ENCODE peak calls at places on chromosomes 12 and 14, in four cellular contexts. H, M, C and V are unnamed samples.

GRCh38 chr14:24277606-24278321 is 6.4 kb upstream of the RABGGTA start:
- DNase-seq in H (no peak), M (no peak), C (no peak), V (no peak)

GRCh38 chr14:80213602-80214001 is 2.3 kb upstream of the DIO2 start:
- DNase-seq in H (peak; percentile 25), M (peak; percentile 81), C (peak; percentile 90), V (peak; percentile 61)

GRCh38 chr14:89308232-89308959 is 108.6 kb downstream of the FOXN3 start:
- DNase-seq in H (no peak), M (peak; percentile 25), C (peak; percentile 55), V (no peak)

GRCh38 chr12:77256924-77257323 is 191.6 kb upstream of the E2F7 start:
- DNase-seq in H (no peak), M (no peak), C (peak; percentile 17), V (no peak)

GRCh38 chr12:51386361-51386760 is 4.8 kb downstream of the GALNT6 start:
- DNase-seq in H (no peak), M (peak; percentile 90), C (no peak), V (no peak)

GRCh38 chr14:25009891-25010290 is 40.1 kb downstream of the STXBP6 start:
- DNase-seq in H (no peak), M (no peak), C (peak; percentile 19), V (peak; percentile 34)

GRCh38 chr12:116719661-116720060 is 18.2 kb downstream of the SPRING1 start:
- DNase-seq in H (no peak), M (no peak), C (no peak), V (peak; percentile 52)

GRCh38 chr12:94971923-94972322 is 31.6 kb downstream of the NDUFA12 start:
- DNase-seq in H (no peak), M (no peak), C (no peak), V (no peak)

GRCh38 chr14:68145036-68145435 is 325.5 kb downstream of the RAD51B start:
- DNase-seq in H (no peak), M (no peak), C (no peak), V (no peak)

GRCh38 chr12:32134144-32134888 is 27.7 kb downstream of the BICD1 start:
- DNase-seq in H (peak; percentile 47), M (peak; percentile 84), C (peak; percentile 88), V (no peak)

GRCh38 chr12:27190761-27191160 is 53.3 kb upstream of the STK38L start:
- DNase-seq in H (no peak), M (peak; percentile 94), C (peak; percentile 77), V (no peak)

GRCh38 chr14:22852599-22852939 is 16.2 kb downstream of the MMP14 start:
- DNase-seq in H (no peak), M (no peak), C (no peak), V (no peak)

GRCh38 chr12:64976131-64976530 is 145.0 kb downstream of the WIF1 start:
- DNase-seq in H (no peak), M (peak; percentile 49), C (no peak), V (no peak)

GRCh38 chr14:96592591-96593388 is 90.6 kb downstream of the PAPOLA start:
- DNase-seq in H (peak; percentile 96), M (no peak), C (peak; percentile 57), V (no peak)

GRCh38 chr12:69096669-69097364 is 142.6 kb upstream of the CPSF6 start:
- DNase-seq in H (no peak), M (peak; percentile 55), C (peak; percentile 50), V (no peak)

GRCh38 chr12:129877383-129877782 is 26.4 kb downstream of the TMEM132D start:
- DNase-seq in H (no peak), M (no peak), C (no peak), V (no peak)

GRCh38 chr12:14982986-14983385 is 10.1 kb downstream of the PDE6H start:
- DNase-seq in H (no peak), M (no peak), C (no peak), V (no peak)

GRCh38 chr12:103793512-103794045 is 47.5 kb downstream of the NT5DC3 start:
- DNase-seq in H (no peak), M (no peak), C (no peak), V (no peak)

GRCh38 chr12:44000309-44000952 is 164.6 kb downstream of the TMEM117 start:
- DNase-seq in H (peak; percentile 11), M (peak; percentile 80), C (peak; percentile 80), V (peak; percentile 66)

GRCh38 chr14:44778562-44778961 is 183.2 kb downstream of the KLHL28 start:
- DNase-seq in H (no peak), M (peak; percentile 55), C (peak; percentile 45), V (peak; percentile 29)

GRCh38 chr12:108890208-108890607 is 10.3 kb downstream of the DAO start:
- DNase-seq in H (no peak), M (peak; percentile 50), C (peak; percentile 12), V (no peak)

GRCh38 chr12:16120027-16120426 is 157.5 kb downstream of the SLC15A5 start:
- DNase-seq in H (no peak), M (no peak), C (no peak), V (peak; percentile 38)

GRCh38 chr12:113673524-113674238 is 202.0 kb upstream of the LHX5 start:
- DNase-seq in H (no peak), M (no peak), C (no peak), V (no peak)

GRCh38 chr14:72610831-72611200 is 283.1 kb downstream of the DPF3 start:
- DNase-seq in H (no peak), M (no peak), C (peak; percentile 41), V (no peak)

GRCh38 chr14:61503167-61503801 is 181.9 kb downstream of the PRKCH start:
- DNase-seq in H (no peak), M (no peak), C (no peak), V (no peak)

GRCh38 chr14:87992720-87993484 is at the start of gene GALC:
- DNase-seq in H (peak; percentile 91), M (no peak), C (peak; percentile 98), V (peak; percentile 95)

GRCh38 chr14:50040401-50040775 is 76.0 kb downstream of the VCPKMT start:
- DNase-seq in H (no peak), M (peak; percentile 91), C (peak; percentile 79), V (peak; percentile 71)

GRCh38 chr14:37969511-37969979 is 238.2 kb upstream of the SSTR1 start:
- DNase-seq in H (no peak), M (no peak), C (no peak), V (peak; percentile 34)

GRCh38 chr12:89250213-89250612 is 102.1 kb downstream of the DUSP6 start:
- DNase-seq in H (no peak), M (no peak), C (no peak), V (no peak)

GRCh38 chr12:2783936-2784600 is 10.7 kb upstream of the FKBP4 start:
- DNase-seq in H (peak; percentile 83), M (peak; percentile 59), C (peak; percentile 70), V (peak; percentile 77)

GRCh38 chr14:37232907-37233481 is 35.3 kb downstream of the MIPOL1 start:
- DNase-seq in H (peak; percentile 2), M (peak; percentile 89), C (peak; percentile 83), V (peak; percentile 51)

DNA sequence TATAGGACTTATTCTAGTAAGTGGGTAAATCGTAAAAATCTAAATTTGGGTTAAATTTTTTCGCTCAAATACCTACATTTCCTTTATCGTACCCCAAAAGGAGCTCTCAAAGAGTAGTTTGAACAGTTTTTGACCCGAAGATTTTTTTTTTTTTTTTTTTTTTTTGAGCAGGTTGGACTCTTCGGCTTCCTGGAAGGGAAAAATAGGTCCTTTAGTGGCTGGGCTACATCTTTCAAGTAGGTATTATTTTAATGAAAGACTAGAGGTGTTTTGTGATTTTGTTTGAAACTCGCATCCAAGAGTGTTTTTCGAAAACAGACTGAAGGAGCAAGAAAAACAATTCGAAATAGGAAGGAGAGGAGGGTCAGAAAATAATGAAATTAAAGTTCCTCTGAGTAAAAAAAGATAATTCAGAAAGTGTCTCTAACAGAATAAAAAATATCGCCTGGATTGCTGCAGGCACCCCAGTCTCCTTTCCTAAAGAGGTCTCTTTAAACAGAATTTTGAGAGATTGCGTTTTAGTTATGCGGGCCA is 6.0 kb downstream of the CDKN1B start:
- DNase-seq in H (no peak), M (peak; percentile 15), C (no peak), V (no peak)
- H3K79me2 ChIP-seq in H (peaks cover 86% of the 10 kb centered on the region), M (peaks cover 88% of the 10 kb centered on the region), C (peaks cover 76% of the 10 kb centered on the region), V (peaks cover 62% of the 10 kb centered on the region)

DNA sequence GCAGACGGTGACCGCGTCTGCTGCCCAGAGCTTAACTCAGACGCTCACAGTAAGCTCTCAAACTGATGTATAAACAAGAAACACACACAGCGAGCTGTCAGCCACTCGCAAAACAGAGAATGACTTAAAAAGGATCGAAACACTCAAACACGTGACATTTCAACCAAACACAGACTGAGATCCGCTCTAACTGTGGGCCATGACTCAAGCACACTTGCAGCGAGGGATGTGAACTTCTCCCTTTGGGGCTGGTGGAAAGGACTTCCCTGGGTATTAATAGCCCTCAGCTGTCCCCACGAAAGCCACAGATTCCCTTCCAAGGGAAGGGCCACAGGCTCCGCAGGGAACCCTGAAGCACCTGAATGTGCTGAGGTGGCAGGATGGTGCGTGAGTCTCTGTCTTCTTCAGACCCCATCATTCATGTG is 29.1 kb downstream of the CCDC88C start:
- DNase-seq in H (no peak), M (no peak), C (no peak), V (no peak)
- TF ChIP-seq EZH2phosphoT487 in H (no peak), M (no peak), C (no peak), V (no peak)

GRCh38 chr12:76030378-76031080 is 1.0 kb downstream of the PHLDA1 start:
- DNase-seq in H (peak; percentile 67), M (no peak), C (peak; percentile 72), V (peak; percentile 25)
- H3K79me2 ChIP-seq in H (peaks cover 48% of the 10 kb centered on the region), M (peaks cover 90% of the 10 kb centered on the region), C (peaks cover 56% of the 10 kb centered on the region), V (peaks cover 45% of the 10 kb centered on the region)

DNA sequence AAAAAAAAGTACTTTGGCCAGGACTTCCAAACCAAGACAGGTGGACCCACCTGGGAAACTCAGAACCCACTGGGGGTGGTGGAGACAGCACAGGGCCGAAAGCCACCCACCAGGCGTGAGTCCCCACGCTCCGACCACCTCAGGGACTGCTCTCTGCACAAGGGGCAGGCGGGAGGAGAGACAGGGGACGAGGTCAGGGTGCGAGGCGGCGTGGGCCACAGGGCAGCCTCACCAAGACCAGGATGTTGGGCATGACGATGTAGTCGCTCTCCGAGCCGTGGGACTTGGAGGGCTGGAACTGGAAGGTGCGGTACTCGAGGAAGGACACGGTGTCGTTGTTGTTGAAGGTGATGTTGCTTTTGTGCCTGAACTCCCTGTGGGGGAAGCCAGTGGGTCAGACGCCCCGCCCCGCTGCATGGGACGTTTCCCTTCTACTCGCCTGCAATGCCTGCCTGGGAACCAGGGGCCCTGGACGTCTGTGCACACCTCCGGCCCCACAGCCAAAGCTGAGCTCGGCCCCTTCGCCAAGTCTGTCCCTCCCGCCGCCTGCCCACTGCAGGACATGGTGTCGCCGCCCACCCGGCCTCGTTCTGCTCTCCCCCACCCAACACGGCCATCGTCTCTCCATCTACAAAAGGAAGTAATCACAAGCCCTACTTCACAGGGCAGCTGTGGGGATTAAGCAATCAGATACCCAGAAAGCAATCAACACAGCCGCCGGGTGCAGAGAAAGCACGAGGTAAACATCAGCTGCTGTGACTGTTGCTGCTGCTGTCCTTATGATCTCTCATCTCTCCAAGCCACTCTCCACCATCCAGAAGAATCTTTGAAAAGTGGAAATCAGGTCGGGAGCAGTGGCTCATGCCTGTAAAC is 48.7 kb downstream of the SCARB1 start:
- DNase-seq in H (no peak), M (no peak), C (no peak), V (peak; percentile 33)
- TF ChIP-seq EZH2phosphoT487 in H (no peak), M (no peak), C (no peak), V (no peak)

GRCh38 chr12:56300644-56301464 is 724 bp upstream of the CS start:
- DNase-seq in H (no peak), M (no peak), C (no peak), V (no peak)
- H3K79me2 ChIP-seq in H (peaks cover 55% of the 10 kb centered on the region), M (peaks cover 42% of the 10 kb centered on the region), C (peaks cover 53% of the 10 kb centered on the region), V (peaks cover 40% of the 10 kb centered on the region)

GRCh38 chr14:63781686-63782085 is 53.8 kb upstream of the SGPP1 start:
- DNase-seq in H (no peak), M (peak; percentile 61), C (no peak), V (no peak)
- TF ChIP-seq EZH2phosphoT487 in H (no peak), M (no peak), C (no peak), V (no peak)